ENCODE peak calls at places on chromosomes 1 and 21, in eight cellular contexts. One of them, this sample, is unnamed. For H3K4me1, the result is how much of the 10 kb centered on the place peaks cover.

GRCh38 chr1:22508991-22509390 is 54.3 kb upstream of the EPHA8 start:
- DNase-seq in IMR-90: no peak
- DNase-seq in esophagus muscularis mucosa: no peak
- DNase-seq in stomach: no peak
- DNase-seq in transverse colon: peak
- DNase-seq in Peyer's patch: no peak
- DNase-seq in heart left ventricle: no peak
- DNase-seq in ovary: no peak
- DNase-seq in this sample: no peak

GRCh38 chr1:80054129-80054528 is 1047.6 kb upstream of the ADGRL4 start:
- DNase-seq in transverse colon: no peak
- DNase-seq in stomach: no peak
- DNase-seq in heart left ventricle: no peak
- DNase-seq in IMR-90: peak
- DNase-seq in esophagus muscularis mucosa: no peak
- DNase-seq in ovary: no peak
- DNase-seq in Peyer's patch: no peak
- DNase-seq in this sample: no peak

GRCh38 chr1:14928412-14928811 is 225.1 kb upstream of the TMEM51 start:
- DNase-seq in IMR-90: no peak
- DNase-seq in esophagus muscularis mucosa: no peak
- DNase-seq in heart left ventricle: no peak
- DNase-seq in Peyer's patch: no peak
- DNase-seq in stomach: no peak
- DNase-seq in ovary: no peak
- DNase-seq in transverse colon: no peak
- DNase-seq in this sample: no peak

GRCh38 chr21:31611445-31611844 is 48.0 kb upstream of the SOD1 start:
- DNase-seq in ovary: no peak
- DNase-seq in stomach: no peak
- DNase-seq in IMR-90: no peak
- DNase-seq in Peyer's patch: no peak
- DNase-seq in transverse colon: no peak
- DNase-seq in heart left ventricle: no peak
- DNase-seq in esophagus muscularis mucosa: no peak
- DNase-seq in this sample: no peak

GRCh38 chr21:44903054-44903685 is 17.5 kb downstream of the ITGB2 start:
- DNase-seq in heart left ventricle: no peak
- DNase-seq in ovary: no peak
- DNase-seq in stomach: no peak
- DNase-seq in Peyer's patch: no peak
- DNase-seq in transverse colon: no peak
- DNase-seq in IMR-90: no peak
- DNase-seq in esophagus muscularis mucosa: no peak
- DNase-seq in this sample: no peak

GRCh38 chr1:246728311-246728710 is 4.1 kb downstream of the SCCPDH start:
- DNase-seq in heart left ventricle: no peak
- DNase-seq in esophagus muscularis mucosa: no peak
- DNase-seq in Peyer's patch: no peak
- DNase-seq in transverse colon: no peak
- DNase-seq in stomach: no peak
- DNase-seq in IMR-90: peak
- DNase-seq in ovary: no peak
- DNase-seq in this sample: no peak

GRCh38 chr1:16128338-16128741 is 27.5 kb downstream of the EPHA2 start:
- DNase-seq in ovary: peak
- DNase-seq in IMR-90: no peak
- DNase-seq in esophagus muscularis mucosa: no peak
- DNase-seq in heart left ventricle: peak
- DNase-seq in stomach: no peak
- DNase-seq in Peyer's patch: no peak
- DNase-seq in transverse colon: no peak
- DNase-seq in this sample: no peak

GRCh38 chr1:204383163-204383904 is 23.6 kb upstream of the PLEKHA6 start:
- DNase-seq in transverse colon: no peak
- DNase-seq in ovary: no peak
- DNase-seq in heart left ventricle: no peak
- DNase-seq in esophagus muscularis mucosa: no peak
- DNase-seq in IMR-90: no peak
- DNase-seq in Peyer's patch: no peak
- DNase-seq in stomach: no peak
- DNase-seq in this sample: no peak

GRCh38 chr1:79322511-79323027 is 316.0 kb upstream of the ADGRL4 start:
- DNase-seq in heart left ventricle: no peak
- DNase-seq in IMR-90: peak
- DNase-seq in esophagus muscularis mucosa: no peak
- DNase-seq in transverse colon: no peak
- DNase-seq in Peyer's patch: no peak
- DNase-seq in stomach: no peak
- DNase-seq in ovary: no peak
- DNase-seq in this sample: no peak

GRCh38 chr1:174982971-174983689 is 16.6 kb upstream of the CACYBP start:
- DNase-seq in ovary: no peak
- DNase-seq in Peyer's patch: no peak
- DNase-seq in heart left ventricle: no peak
- DNase-seq in esophagus muscularis mucosa: no peak
- DNase-seq in stomach: no peak
- DNase-seq in transverse colon: no peak
- DNase-seq in IMR-90: peak
- DNase-seq in this sample: no peak

GRCh38 chr1:114075546-114076249 is 78.0 kb downstream of the SYT6 start:
- DNase-seq in ovary: no peak
- DNase-seq in transverse colon: no peak
- DNase-seq in Peyer's patch: no peak
- DNase-seq in heart left ventricle: no peak
- DNase-seq in IMR-90: no peak
- DNase-seq in stomach: no peak
- DNase-seq in esophagus muscularis mucosa: no peak
- DNase-seq in this sample: no peak

GRCh38 chr1:77834771-77835334 is 53.6 kb upstream of the NEXN start:
- DNase-seq in stomach: no peak
- DNase-seq in ovary: no peak
- DNase-seq in Peyer's patch: no peak
- DNase-seq in esophagus muscularis mucosa: no peak
- DNase-seq in heart left ventricle: peak
- DNase-seq in IMR-90: peak
- DNase-seq in transverse colon: peak
- DNase-seq in this sample: peak

GRCh38 chr1:187474266-187474665 is 645.5 kb downstream of the PLA2G4A start:
- DNase-seq in Peyer's patch: no peak
- DNase-seq in ovary: no peak
- DNase-seq in IMR-90: peak
- DNase-seq in esophagus muscularis mucosa: no peak
- DNase-seq in stomach: no peak
- DNase-seq in heart left ventricle: no peak
- DNase-seq in transverse colon: no peak
- DNase-seq in this sample: no peak

GRCh38 chr1:165492845-165493244 is 47.9 kb upstream of the RXRG start:
- DNase-seq in IMR-90: no peak
- DNase-seq in esophagus muscularis mucosa: no peak
- DNase-seq in heart left ventricle: no peak
- DNase-seq in Peyer's patch: no peak
- DNase-seq in transverse colon: no peak
- DNase-seq in stomach: no peak
- DNase-seq in ovary: no peak
- DNase-seq in this sample: no peak

GRCh38 chr1:113140588-113141446 is 67.8 kb downstream of the LRIG2 start:
- DNase-seq in Peyer's patch: peak
- DNase-seq in esophagus muscularis mucosa: no peak
- DNase-seq in IMR-90: peak
- DNase-seq in transverse colon: peak
- DNase-seq in stomach: peak
- DNase-seq in heart left ventricle: peak
- DNase-seq in ovary: peak
- DNase-seq in this sample: peak

GRCh38 chr1:35190784-35191183 is 2.2 kb downstream of the SFPQ start:
- DNase-seq in ovary: no peak
- DNase-seq in Peyer's patch: no peak
- DNase-seq in IMR-90: no peak
- DNase-seq in heart left ventricle: no peak
- DNase-seq in transverse colon: no peak
- DNase-seq in stomach: no peak
- DNase-seq in esophagus muscularis mucosa: no peak
- DNase-seq in this sample: no peak

GRCh38 chr1:35192853-35193664 is at the start of gene SFPQ:
- DNase-seq in ovary: peak
- DNase-seq in transverse colon: peak
- DNase-seq in Peyer's patch: peak
- DNase-seq in IMR-90: peak
- DNase-seq in stomach: peak
- DNase-seq in heart left ventricle: peak
- DNase-seq in esophagus muscularis mucosa: peak
- DNase-seq in this sample: peak

GRCh38 chr1:35191429-35192055 is 1.4 kb downstream of the SFPQ start:
- DNase-seq in heart left ventricle: no peak
- DNase-seq in transverse colon: no peak
- DNase-seq in esophagus muscularis mucosa: no peak
- DNase-seq in ovary: no peak
- DNase-seq in Peyer's patch: no peak
- DNase-seq in stomach: no peak
- DNase-seq in IMR-90: no peak
- DNase-seq in this sample: no peak

GRCh38 chr1:35188578-35189392 is 4.2 kb downstream of the SFPQ start:
- DNase-seq in Peyer's patch: no peak
- DNase-seq in ovary: no peak
- DNase-seq in esophagus muscularis mucosa: no peak
- DNase-seq in heart left ventricle: no peak
- DNase-seq in IMR-90: no peak
- DNase-seq in stomach: no peak
- DNase-seq in transverse colon: no peak
- DNase-seq in this sample: no peak

GRCh38 chr1:35192056-35192852 is 691 bp downstream of the SFPQ start:
- DNase-seq in esophagus muscularis mucosa: no peak
- DNase-seq in stomach: peak
- DNase-seq in IMR-90: peak
- DNase-seq in transverse colon: peak
- DNase-seq in ovary: peak
- DNase-seq in heart left ventricle: peak
- DNase-seq in Peyer's patch: peak
- DNase-seq in this sample: peak
- TF ChIP-seq POLR2A in esophagus muscularis mucosa: no peak
- TF ChIP-seq POLR2A in stomach: no peak
- TF ChIP-seq POLR2A in IMR-90: peak
- TF ChIP-seq POLR2A in transverse colon: peak
- TF ChIP-seq POLR2A in ovary: no peak
- TF ChIP-seq POLR2A in heart left ventricle: no peak
- TF ChIP-seq POLR2A in Peyer's patch: no peak
- TF ChIP-seq POLR2A in this sample: peak

GRCh38 chr1:61637470-61637869 is 87.5 kb downstream of the TM2D1 start:
- DNase-seq in ovary: no peak
- DNase-seq in transverse colon: no peak
- DNase-seq in IMR-90: no peak
- DNase-seq in Peyer's patch: no peak
- DNase-seq in esophagus muscularis mucosa: no peak
- DNase-seq in heart left ventricle: no peak
- DNase-seq in stomach: no peak
- DNase-seq in this sample: no peak

GRCh38 chr1:61636814-61637213 is 88.1 kb downstream of the TM2D1 start:
- DNase-seq in Peyer's patch: no peak
- DNase-seq in transverse colon: no peak
- DNase-seq in heart left ventricle: no peak
- DNase-seq in IMR-90: no peak
- DNase-seq in esophagus muscularis mucosa: no peak
- DNase-seq in stomach: no peak
- DNase-seq in ovary: no peak
- DNase-seq in this sample: no peak

GRCh38 chr1:61639218-61639617 is 85.7 kb downstream of the TM2D1 start:
- DNase-seq in stomach: no peak
- DNase-seq in esophagus muscularis mucosa: no peak
- DNase-seq in Peyer's patch: no peak
- DNase-seq in heart left ventricle: no peak
- DNase-seq in ovary: no peak
- DNase-seq in IMR-90: no peak
- DNase-seq in transverse colon: no peak
- DNase-seq in this sample: no peak

GRCh38 chr1:61639937-61640336 is 85.0 kb downstream of the TM2D1 start:
- DNase-seq in Peyer's patch: no peak
- DNase-seq in transverse colon: no peak
- DNase-seq in ovary: no peak
- DNase-seq in esophagus muscularis mucosa: no peak
- DNase-seq in heart left ventricle: no peak
- DNase-seq in stomach: no peak
- DNase-seq in IMR-90: no peak
- DNase-seq in this sample: no peak

GRCh38 chr1:61638296-61638695 is 86.6 kb downstream of the TM2D1 start:
- DNase-seq in esophagus muscularis mucosa: no peak
- DNase-seq in IMR-90: no peak
- DNase-seq in Peyer's patch: no peak
- DNase-seq in ovary: no peak
- DNase-seq in heart left ventricle: no peak
- DNase-seq in stomach: no peak
- DNase-seq in transverse colon: no peak
- DNase-seq in this sample: no peak
- H3K4me3 ChIP-seq in esophagus muscularis mucosa: no peak
- H3K4me3 ChIP-seq in IMR-90: no peak
- H3K4me3 ChIP-seq in Peyer's patch: no peak
- H3K4me3 ChIP-seq in ovary: no peak
- H3K4me3 ChIP-seq in heart left ventricle: no peak
- H3K4me3 ChIP-seq in stomach: no peak
- H3K4me3 ChIP-seq in transverse colon: no peak
- H3K4me3 ChIP-seq in this sample: no peak

GRCh38 chr1:107546571-107546970 is 405.7 kb downstream of the NTNG1 start:
- DNase-seq in IMR-90: no peak
- DNase-seq in transverse colon: no peak
- DNase-seq in stomach: no peak
- DNase-seq in ovary: no peak
- DNase-seq in heart left ventricle: no peak
- DNase-seq in Peyer's patch: no peak
- DNase-seq in esophagus muscularis mucosa: no peak
- DNase-seq in this sample: no peak
- H3K4me1 ChIP-seq in IMR-90: under half
- H3K4me1 ChIP-seq in transverse colon: under half
- H3K4me1 ChIP-seq in stomach: under half
- H3K4me1 ChIP-seq in ovary: under half
- H3K4me1 ChIP-seq in heart left ventricle: under half
- H3K4me1 ChIP-seq in Peyer's patch: under half
- H3K4me1 ChIP-seq in esophagus muscularis mucosa: under half
- H3K4me1 ChIP-seq in this sample: under half

GRCh38 chr1:32816676-32817158 is 441 bp downstream of the YARS1 start:
- DNase-seq in transverse colon: peak
- DNase-seq in ovary: no peak
- DNase-seq in esophagus muscularis mucosa: no peak
- DNase-seq in stomach: no peak
- DNase-seq in IMR-90: peak
- DNase-seq in heart left ventricle: no peak
- DNase-seq in Peyer's patch: no peak
- DNase-seq in this sample: no peak

GRCh38 chr1:32817159-32817814 is at the start of the genes S100PBP and YARS1:
- DNase-seq in heart left ventricle: peak
- DNase-seq in ovary: peak
- DNase-seq in Peyer's patch: peak
- DNase-seq in transverse colon: peak
- DNase-seq in stomach: peak
- DNase-seq in esophagus muscularis mucosa: peak
- DNase-seq in IMR-90: peak
- DNase-seq in this sample: peak

GRCh38 chr1:32818804-32819541 is 1.5 kb downstream of the S100PBP start:
- DNase-seq in esophagus muscularis mucosa: no peak
- DNase-seq in heart left ventricle: no peak
- DNase-seq in Peyer's patch: peak
- DNase-seq in stomach: no peak
- DNase-seq in transverse colon: peak
- DNase-seq in IMR-90: no peak
- DNase-seq in ovary: no peak
- DNase-seq in this sample: no peak

GRCh38 chr1:32813941-32814739 is 3.0 kb downstream of the YARS1 start:
- DNase-seq in ovary: no peak
- DNase-seq in transverse colon: no peak
- DNase-seq in IMR-90: peak
- DNase-seq in Peyer's patch: no peak
- DNase-seq in stomach: no peak
- DNase-seq in esophagus muscularis mucosa: no peak
- DNase-seq in heart left ventricle: no peak
- DNase-seq in this sample: no peak

GRCh38 chr1:32817815-32818786 is 648 bp downstream of the S100PBP start:
- DNase-seq in heart left ventricle: peak
- DNase-seq in stomach: peak
- DNase-seq in IMR-90: peak
- DNase-seq in transverse colon: peak
- DNase-seq in Peyer's patch: peak
- DNase-seq in ovary: peak
- DNase-seq in esophagus muscularis mucosa: peak
- DNase-seq in this sample: peak
- TF ChIP-seq POLR2A in heart left ventricle: no peak
- TF ChIP-seq POLR2A in stomach: no peak
- TF ChIP-seq POLR2A in IMR-90: no peak
- TF ChIP-seq POLR2A in transverse colon: no peak
- TF ChIP-seq POLR2A in Peyer's patch: no peak
- TF ChIP-seq POLR2A in ovary: no peak
- TF ChIP-seq POLR2A in esophagus muscularis mucosa: peak
- TF ChIP-seq POLR2A in this sample: peak